ENCODE peak calls at places on chromosomes 7 and 10, in nine cellular contexts. One of them, this sample, is unnamed. For H3K4me1, the result is how much of the 10 kb centered on the place peaks cover.

GRCh38 chr10:73060738-73061635 is 35.7 kb downstream of the P4HA1 start:
- DNase-seq in aorta: no peak
- DNase-seq in CD8-positive, alpha-beta T cell: no peak
- DNase-seq in SK-N-SH: peak
- DNase-seq in IMR-90: peak
- DNase-seq in kidney: no peak
- DNase-seq in heart left ventricle: no peak
- DNase-seq in foreskin keratinocyte: no peak
- DNase-seq in A549: peak
- DNase-seq in this sample: no peak

GRCh38 chr10:121351533-121351932 is 246.7 kb downstream of the FGFR2 start:
- DNase-seq in heart left ventricle: no peak
- DNase-seq in CD8-positive, alpha-beta T cell: no peak
- DNase-seq in aorta: no peak
- DNase-seq in foreskin keratinocyte: no peak
- DNase-seq in IMR-90: no peak
- DNase-seq in SK-N-SH: no peak
- DNase-seq in A549: no peak
- DNase-seq in kidney: no peak
- DNase-seq in this sample: no peak

GRCh38 chr7:21256310-21256877 is 171.5 kb upstream of the SP4 start:
- DNase-seq in foreskin keratinocyte: no peak
- DNase-seq in IMR-90: peak
- DNase-seq in CD8-positive, alpha-beta T cell: no peak
- DNase-seq in kidney: no peak
- DNase-seq in aorta: no peak
- DNase-seq in SK-N-SH: peak
- DNase-seq in A549: peak
- DNase-seq in heart left ventricle: no peak
- DNase-seq in this sample: no peak

GRCh38 chr10:20313665-20314064 is 497.4 kb downstream of the PLXDC2 start:
- DNase-seq in heart left ventricle: no peak
- DNase-seq in aorta: no peak
- DNase-seq in A549: no peak
- DNase-seq in IMR-90: no peak
- DNase-seq in CD8-positive, alpha-beta T cell: no peak
- DNase-seq in SK-N-SH: no peak
- DNase-seq in kidney: no peak
- DNase-seq in foreskin keratinocyte: no peak
- DNase-seq in this sample: no peak

GRCh38 chr7:121521681-121522405 is 125.7 kb upstream of the FAM3C start:
- DNase-seq in heart left ventricle: no peak
- DNase-seq in aorta: no peak
- DNase-seq in kidney: no peak
- DNase-seq in A549: no peak
- DNase-seq in IMR-90: no peak
- DNase-seq in SK-N-SH: no peak
- DNase-seq in foreskin keratinocyte: no peak
- DNase-seq in CD8-positive, alpha-beta T cell: no peak
- DNase-seq in this sample: no peak

GRCh38 chr10:83682399-83682798 is 456.9 kb upstream of the GHITM start:
- DNase-seq in kidney: no peak
- DNase-seq in foreskin keratinocyte: no peak
- DNase-seq in IMR-90: no peak
- DNase-seq in CD8-positive, alpha-beta T cell: no peak
- DNase-seq in SK-N-SH: peak
- DNase-seq in A549: no peak
- DNase-seq in heart left ventricle: no peak
- DNase-seq in aorta: no peak
- DNase-seq in this sample: no peak

GRCh38 chr7:129225931-129226572 is 1.2 kb downstream of the AHCYL2 start:
- DNase-seq in kidney: no peak
- DNase-seq in aorta: no peak
- DNase-seq in SK-N-SH: no peak
- DNase-seq in IMR-90: peak
- DNase-seq in heart left ventricle: no peak
- DNase-seq in foreskin keratinocyte: no peak
- DNase-seq in CD8-positive, alpha-beta T cell: no peak
- DNase-seq in A549: no peak
- DNase-seq in this sample: no peak

GRCh38 chr7:135207739-135208416 is 3.4 kb downstream of the WDR91 start:
- DNase-seq in SK-N-SH: no peak
- DNase-seq in IMR-90: no peak
- DNase-seq in A549: no peak
- DNase-seq in aorta: no peak
- DNase-seq in foreskin keratinocyte: no peak
- DNase-seq in CD8-positive, alpha-beta T cell: no peak
- DNase-seq in heart left ventricle: no peak
- DNase-seq in kidney: peak
- DNase-seq in this sample: no peak

GRCh38 chr10:112137381-112137987 is 46.1 kb downstream of the GPAM start:
- DNase-seq in heart left ventricle: peak
- DNase-seq in CD8-positive, alpha-beta T cell: peak
- DNase-seq in IMR-90: peak
- DNase-seq in SK-N-SH: peak
- DNase-seq in kidney: peak
- DNase-seq in aorta: peak
- DNase-seq in foreskin keratinocyte: peak
- DNase-seq in A549: peak
- DNase-seq in this sample: peak

GRCh38 chr10:6232846-6233724 is 30.4 kb downstream of the PFKFB3 start:
- DNase-seq in foreskin keratinocyte: no peak
- DNase-seq in heart left ventricle: no peak
- DNase-seq in CD8-positive, alpha-beta T cell: no peak
- DNase-seq in aorta: peak
- DNase-seq in SK-N-SH: peak
- DNase-seq in IMR-90: no peak
- DNase-seq in A549: no peak
- DNase-seq in kidney: peak
- DNase-seq in this sample: no peak

GRCh38 chr7:157979631-157980340 is 607.8 kb downstream of the PTPRN2 start:
- DNase-seq in SK-N-SH: no peak
- DNase-seq in aorta: no peak
- DNase-seq in kidney: peak
- DNase-seq in CD8-positive, alpha-beta T cell: no peak
- DNase-seq in foreskin keratinocyte: no peak
- DNase-seq in heart left ventricle: no peak
- DNase-seq in IMR-90: no peak
- DNase-seq in A549: no peak
- DNase-seq in this sample: no peak

GRCh38 chr7:75596727-75597614 is 104.9 kb downstream of the SPDYE5 start:
- DNase-seq in IMR-90: peak
- DNase-seq in SK-N-SH: no peak
- DNase-seq in kidney: no peak
- DNase-seq in CD8-positive, alpha-beta T cell: no peak
- DNase-seq in heart left ventricle: no peak
- DNase-seq in A549: peak
- DNase-seq in aorta: no peak
- DNase-seq in foreskin keratinocyte: peak
- DNase-seq in this sample: no peak

GRCh38 chr7:34748244-34749039 is 90.4 kb downstream of the NPSR1 start:
- DNase-seq in aorta: no peak
- DNase-seq in CD8-positive, alpha-beta T cell: no peak
- DNase-seq in kidney: peak
- DNase-seq in SK-N-SH: peak
- DNase-seq in foreskin keratinocyte: no peak
- DNase-seq in heart left ventricle: peak
- DNase-seq in IMR-90: peak
- DNase-seq in A549: peak
- DNase-seq in this sample: peak

GRCh38 chr10:69242844-69243212 is 22.7 kb downstream of the HKDC1 start:
- DNase-seq in IMR-90: no peak
- DNase-seq in foreskin keratinocyte: no peak
- DNase-seq in A549: no peak
- DNase-seq in heart left ventricle: no peak
- DNase-seq in SK-N-SH: no peak
- DNase-seq in kidney: no peak
- DNase-seq in CD8-positive, alpha-beta T cell: no peak
- DNase-seq in aorta: no peak
- DNase-seq in this sample: no peak

GRCh38 chr7:142805350-142806020 is 34.7 kb downstream of the PRSS2 start:
- DNase-seq in heart left ventricle: no peak
- DNase-seq in foreskin keratinocyte: no peak
- DNase-seq in CD8-positive, alpha-beta T cell: no peak
- DNase-seq in IMR-90: no peak
- DNase-seq in SK-N-SH: no peak
- DNase-seq in A549: no peak
- DNase-seq in kidney: no peak
- DNase-seq in aorta: no peak
- DNase-seq in this sample: peak
- H3K4me1 ChIP-seq in heart left ventricle: under half
- H3K4me1 ChIP-seq in foreskin keratinocyte: under half
- H3K4me1 ChIP-seq in CD8-positive, alpha-beta T cell: half or more
- H3K4me1 ChIP-seq in IMR-90: under half
- H3K4me1 ChIP-seq in SK-N-SH: under half
- H3K4me1 ChIP-seq in A549: under half
- H3K4me1 ChIP-seq in kidney: under half
- H3K4me1 ChIP-seq in aorta: under half
- H3K4me1 ChIP-seq in this sample: under half

GRCh38 chr10:67608001-67608400 is 88.0 kb downstream of the CTNNA3 start:
- DNase-seq in kidney: no peak
- DNase-seq in IMR-90: no peak
- DNase-seq in CD8-positive, alpha-beta T cell: no peak
- DNase-seq in SK-N-SH: no peak
- DNase-seq in foreskin keratinocyte: no peak
- DNase-seq in heart left ventricle: no peak
- DNase-seq in aorta: no peak
- DNase-seq in A549: no peak
- DNase-seq in this sample: no peak
- H3K4me1 ChIP-seq in kidney: under half
- H3K4me1 ChIP-seq in IMR-90: under half
- H3K4me1 ChIP-seq in CD8-positive, alpha-beta T cell: under half
- H3K4me1 ChIP-seq in SK-N-SH: under half
- H3K4me1 ChIP-seq in foreskin keratinocyte: under half
- H3K4me1 ChIP-seq in heart left ventricle: under half
- H3K4me1 ChIP-seq in aorta: under half
- H3K4me1 ChIP-seq in A549: under half
- H3K4me1 ChIP-seq in this sample: under half

GRCh38 chr10:93473161-93473560 is 9.0 kb downstream of the MYOF start:
- DNase-seq in CD8-positive, alpha-beta T cell: no peak
- DNase-seq in A549: no peak
- DNase-seq in IMR-90: no peak
- DNase-seq in kidney: no peak
- DNase-seq in SK-N-SH: no peak
- DNase-seq in aorta: no peak
- DNase-seq in heart left ventricle: no peak
- DNase-seq in foreskin keratinocyte: no peak
- DNase-seq in this sample: no peak

GRCh38 chr10:93475227-93475626 is 6.9 kb downstream of the MYOF start:
- DNase-seq in CD8-positive, alpha-beta T cell: no peak
- DNase-seq in aorta: no peak
- DNase-seq in foreskin keratinocyte: no peak
- DNase-seq in heart left ventricle: no peak
- DNase-seq in SK-N-SH: no peak
- DNase-seq in kidney: no peak
- DNase-seq in A549: no peak
- DNase-seq in IMR-90: no peak
- DNase-seq in this sample: no peak

GRCh38 chr10:93473804-93474472 is 8.2 kb downstream of the MYOF start:
- DNase-seq in foreskin keratinocyte: no peak
- DNase-seq in IMR-90: no peak
- DNase-seq in SK-N-SH: no peak
- DNase-seq in kidney: no peak
- DNase-seq in CD8-positive, alpha-beta T cell: no peak
- DNase-seq in aorta: no peak
- DNase-seq in heart left ventricle: no peak
- DNase-seq in A549: no peak
- DNase-seq in this sample: no peak

GRCh38 chr10:93476756-93477155 is 5.4 kb downstream of the MYOF start:
- DNase-seq in A549: no peak
- DNase-seq in heart left ventricle: no peak
- DNase-seq in aorta: no peak
- DNase-seq in kidney: no peak
- DNase-seq in foreskin keratinocyte: no peak
- DNase-seq in IMR-90: no peak
- DNase-seq in CD8-positive, alpha-beta T cell: no peak
- DNase-seq in SK-N-SH: no peak
- DNase-seq in this sample: no peak

DNA sequence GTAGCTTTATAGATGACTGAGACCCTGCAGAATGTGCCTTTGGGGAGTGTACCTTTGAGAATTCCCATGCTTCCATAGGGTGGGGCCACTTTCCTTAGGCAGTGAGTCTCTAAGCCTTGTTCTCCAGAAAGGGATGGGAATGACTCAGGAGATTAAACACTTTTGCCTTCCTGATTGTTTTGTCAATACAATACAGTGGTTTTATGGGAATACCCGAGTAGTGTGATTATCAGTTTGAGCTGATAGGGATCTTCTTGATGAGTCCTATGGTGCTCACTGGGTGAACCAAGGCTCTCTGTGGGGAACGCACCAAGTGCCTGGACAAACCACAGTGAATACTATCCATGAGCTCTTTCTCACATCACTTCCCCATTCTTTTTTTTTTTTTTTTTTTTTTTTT is 6.3 kb downstream of the MYOF start:
- DNase-seq in CD8-positive, alpha-beta T cell: no peak
- DNase-seq in kidney: no peak
- DNase-seq in heart left ventricle: no peak
- DNase-seq in foreskin keratinocyte: peak
- DNase-seq in A549: peak
- DNase-seq in aorta: no peak
- DNase-seq in IMR-90: peak
- DNase-seq in SK-N-SH: no peak
- DNase-seq in this sample: no peak
- H3K4me1 ChIP-seq in CD8-positive, alpha-beta T cell: under half
- H3K4me1 ChIP-seq in kidney: under half
- H3K4me1 ChIP-seq in heart left ventricle: under half
- H3K4me1 ChIP-seq in foreskin keratinocyte: under half
- H3K4me1 ChIP-seq in A549: half or more
- H3K4me1 ChIP-seq in aorta: under half
- H3K4me1 ChIP-seq in IMR-90: under half
- H3K4me1 ChIP-seq in SK-N-SH: under half
- H3K4me1 ChIP-seq in this sample: under half

GRCh38 chr10:114645729-114646128 is 12.3 kb downstream of the ABLIM1 start:
- DNase-seq in aorta: no peak
- DNase-seq in kidney: no peak
- DNase-seq in heart left ventricle: no peak
- DNase-seq in SK-N-SH: no peak
- DNase-seq in foreskin keratinocyte: no peak
- DNase-seq in A549: no peak
- DNase-seq in IMR-90: no peak
- DNase-seq in CD8-positive, alpha-beta T cell: no peak
- DNase-seq in this sample: no peak

GRCh38 chr10:114646426-114646825 is 11.6 kb downstream of the ABLIM1 start:
- DNase-seq in kidney: no peak
- DNase-seq in IMR-90: no peak
- DNase-seq in CD8-positive, alpha-beta T cell: no peak
- DNase-seq in SK-N-SH: no peak
- DNase-seq in heart left ventricle: no peak
- DNase-seq in aorta: no peak
- DNase-seq in foreskin keratinocyte: no peak
- DNase-seq in A549: no peak
- DNase-seq in this sample: no peak

GRCh38 chr10:114649217-114649906 is 8.7 kb downstream of the ABLIM1 start:
- DNase-seq in kidney: no peak
- DNase-seq in aorta: no peak
- DNase-seq in A549: no peak
- DNase-seq in heart left ventricle: no peak
- DNase-seq in CD8-positive, alpha-beta T cell: no peak
- DNase-seq in foreskin keratinocyte: no peak
- DNase-seq in IMR-90: no peak
- DNase-seq in SK-N-SH: no peak
- DNase-seq in this sample: no peak

GRCh38 chr10:114648368-114648767 is 9.7 kb downstream of the ABLIM1 start:
- DNase-seq in heart left ventricle: no peak
- DNase-seq in A549: peak
- DNase-seq in CD8-positive, alpha-beta T cell: no peak
- DNase-seq in aorta: no peak
- DNase-seq in IMR-90: peak
- DNase-seq in kidney: no peak
- DNase-seq in foreskin keratinocyte: peak
- DNase-seq in SK-N-SH: no peak
- DNase-seq in this sample: no peak

GRCh38 chr10:114647545-114648138 is 10.4 kb downstream of the ABLIM1 start:
- DNase-seq in SK-N-SH: no peak
- DNase-seq in aorta: no peak
- DNase-seq in kidney: no peak
- DNase-seq in IMR-90: peak
- DNase-seq in heart left ventricle: no peak
- DNase-seq in A549: no peak
- DNase-seq in CD8-positive, alpha-beta T cell: no peak
- DNase-seq in foreskin keratinocyte: no peak
- DNase-seq in this sample: no peak
- H3K4me1 ChIP-seq in SK-N-SH: under half
- H3K4me1 ChIP-seq in aorta: under half
- H3K4me1 ChIP-seq in kidney: under half
- H3K4me1 ChIP-seq in IMR-90: under half
- H3K4me1 ChIP-seq in heart left ventricle: half or more
- H3K4me1 ChIP-seq in A549: half or more
- H3K4me1 ChIP-seq in CD8-positive, alpha-beta T cell: under half
- H3K4me1 ChIP-seq in foreskin keratinocyte: under half
- H3K4me1 ChIP-seq in this sample: under half

This sample was measured in lung.